ENCODE peak calls at places on chromosome 21, in four cellular contexts. U, K, N and L are unnamed samples.

GRCh38 chr21:37220433-37220980 is 46.6 kb downstream of the VPS26C start:
- DNase-seq in U (peak; percentile 24), N (peak; percentile 28), K (peak; percentile 55), L (peak; percentile 17)

GRCh38 chr21:45454924-45455315 is 50.0 kb downstream of the COL18A1 start:
- DNase-seq in N (no peak), U (no peak), K (peak; percentile 22), L (no peak)

GRCh38 chr21:36545776-36546511 is 66.0 kb upstream of the CLDN14 start:
- DNase-seq in N (no peak), K (no peak), U (no peak), L (no peak)

GRCh38 chr21:38289697-38290096 is 32.9 kb downstream of the KCNJ15 start:
- DNase-seq in N (no peak), U (peak; percentile 99), K (peak; percentile 100), L (peak; percentile 100)

GRCh38 chr21:31201548-31201947 is 142.5 kb downstream of the TIAM1 start:
- DNase-seq in K (peak; percentile 69), N (no peak), U (no peak), L (peak; percentile 85)

GRCh38 chr21:37196847-37197246 is 70.3 kb downstream of the VPS26C start:
- DNase-seq in U (no peak), K (no peak), N (no peak), L (no peak)

GRCh38 chr21:26686278-26686677 is 113.2 kb upstream of the CYYR1 start:
- DNase-seq in K (peak; percentile 18), U (no peak), N (no peak), L (no peak)

GRCh38 chr21:26850116-26850643 is 5.0 kb upstream of the ADAMTS1 start:
- DNase-seq in K (peak; percentile 81), U (no peak), N (no peak), L (no peak)

GRCh38 chr21:36672737-36673136 is 26.2 kb upstream of the SIM2 start:
- DNase-seq in K (no peak), N (no peak), U (no peak), L (no peak)

GRCh38 chr21:31618696-31619430 is 40.6 kb upstream of the SOD1 start:
- DNase-seq in N (no peak), U (no peak), K (no peak), L (no peak)

GRCh38 chr21:33075128-33075527 is 5.2 kb downstream of the OLIG1 start:
- DNase-seq in N (no peak), K (no peak), U (no peak), L (no peak)

GRCh38 chr21:35470522-35470921 is 421.4 kb upstream of the RUNX1 start:
- DNase-seq in U (no peak), K (no peak), N (no peak), L (no peak)

GRCh38 chr21:44050276-44050675 is 38.2 kb downstream of the TRAPPC10 start:
- DNase-seq in U (no peak), K (no peak), N (no peak), L (no peak)

GRCh38 chr21:33247596-33247995 is 17.9 kb downstream of the IFNAR2 start:
- DNase-seq in K (no peak), U (no peak), N (no peak), L (no peak)

GRCh38 chr21:45830221-45830640 is 151.3 kb upstream of the COL6A1 start:
- DNase-seq in U (no peak), N (no peak), K (peak; percentile 15), L (no peak)

GRCh38 chr21:21463456-21463855 is 465.2 kb downstream of the NCAM2 start:
- DNase-seq in U (no peak), K (no peak), N (no peak), L (no peak)

GRCh38 chr21:35026617-35027557 is 22.2 kb downstream of the RUNX1 start:
- DNase-seq in K (peak; percentile 66), N (peak; percentile 88), U (no peak), L (no peak)

GRCh38 chr21:27586986-27587385 is 620.1 kb upstream of the ADAMTS5 start:
- DNase-seq in K (no peak), U (no peak), N (no peak), L (no peak)

GRCh38 chr21:44378646-44379581 is 25.5 kb downstream of the TRPM2 start:
- DNase-seq in U (no peak), N (peak; percentile 4), K (no peak), L (no peak)

GRCh38 chr21:37496972-37497371 is 130.4 kb downstream of the DYRK1A start:
- DNase-seq in K (peak; percentile 15), U (no peak), N (no peak), L (no peak)

GRCh38 chr21:46187814-46188213 is 3.6 kb upstream of the SPATC1L start:
- DNase-seq in K (no peak), U (no peak), N (no peak), L (no peak)

GRCh38 chr21:37915516-37915915 is 741 bp downstream of the KCNJ6 start:
- DNase-seq in N (no peak), K (no peak), U (no peak), L (no peak)

GRCh38 chr21:34724131-34724856 is 55.5 kb downstream of the CLIC6 start:
- DNase-seq in K (no peak), U (no peak), N (no peak), L (no peak)

GRCh38 chr21:35641271-35642016 is 418.9 kb downstream of the SETD4 start:
- DNase-seq in K (peak; percentile 28), N (no peak), U (peak; percentile 10), L (no peak)

GRCh38 chr21:23921670-23922418 is 1685.4 kb downstream of the MRPL39 start:
- DNase-seq in N (no peak), K (no peak), U (no peak), L (no peak)

GRCh38 chr21:35333831-35334593 is 284.9 kb upstream of the RUNX1 start:
- DNase-seq in U (no peak), K (no peak), N (no peak), L (no peak)

GRCh38 chr21:46078322-46078981 is 19.5 kb upstream of the COL6A2 start:
- DNase-seq in N (peak; percentile 4), K (peak; percentile 63), U (peak; percentile 68), L (no peak)

GRCh38 chr21:29264721-29265120 is 34.0 kb upstream of the BACH1 start:
- DNase-seq in U (no peak), N (no peak), K (no peak), L (no peak)

GRCh38 chr21:45582128-45582527 is 39.9 kb upstream of the SLC19A1 start:
- DNase-seq in N (no peak), K (no peak), U (no peak), L (no peak)

DNA sequence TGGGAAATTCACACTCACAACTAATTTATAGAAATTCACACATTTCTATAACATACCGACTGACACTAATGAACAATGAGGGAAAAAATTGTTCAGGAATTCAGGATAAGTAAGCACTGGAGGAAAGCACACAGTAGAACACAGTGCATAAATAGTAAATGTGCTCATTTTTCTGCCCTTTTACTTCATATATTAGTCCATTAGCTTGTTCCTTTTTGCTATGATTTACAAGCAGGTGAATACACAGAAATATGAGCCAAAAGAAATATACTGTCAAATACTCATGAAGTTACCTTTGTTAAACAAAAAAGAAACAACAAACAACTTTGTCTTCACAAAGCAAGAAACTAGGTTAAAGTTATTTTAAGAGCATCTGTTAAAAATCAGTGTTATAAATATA is 11.3 kb downstream of the NRIP1 start:
- DNase-seq in N (no peak), U (no peak), K (no peak), L (no peak)
- H3K4me3 ChIP-seq in N (no peak overlapping the region), U (no peak overlapping the region), K (no peak overlapping the region), L (no peak overlapping the region)

GRCh38 chr21:42799948-42800347 is 79.4 kb downstream of the WDR4 start:
- DNase-seq in K (no peak), U (no peak), N (no peak), L (no peak)
- H3K4me3 ChIP-seq in K (no peak overlapping the region), U (no peak overlapping the region), N (no peak overlapping the region), L (no peak overlapping the region)

GRCh38 chr21:42782723-42783247 is 96.6 kb downstream of the WDR4 start:
- DNase-seq in K (no peak), N (no peak), U (no peak), L (no peak)

GRCh38 chr21:42785666-42786427 is 93.5 kb downstream of the WDR4 start:
- DNase-seq in K (no peak), U (no peak), N (no peak), L (no peak)

GRCh38 chr21:42781981-42782722 is 97.2 kb downstream of the WDR4 start:
- DNase-seq in K (no peak), U (no peak), N (no peak), L (no peak)

GRCh38 chr21:42784896-42785451 is 94.4 kb downstream of the WDR4 start:
- DNase-seq in U (no peak), K (no peak), N (no peak), L (no peak)

DNA sequence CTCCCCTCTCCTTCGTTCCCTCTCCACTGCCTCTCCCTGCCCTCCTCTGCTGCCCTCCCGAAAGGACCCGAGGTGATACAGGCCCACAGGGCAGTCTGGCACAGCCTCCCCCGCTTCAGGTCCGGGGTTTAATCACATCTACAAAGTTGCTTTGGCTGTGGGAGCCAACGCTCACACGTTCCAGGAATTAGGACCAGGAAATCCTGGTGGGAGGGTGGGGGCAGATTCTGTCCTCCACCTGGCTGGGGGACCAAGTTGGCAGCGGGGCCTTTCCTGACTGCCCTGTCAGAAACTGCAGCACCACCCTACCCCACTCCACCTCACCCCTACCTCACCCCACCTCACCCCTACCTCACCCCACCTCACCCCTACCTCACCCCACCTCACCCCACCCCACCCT is 95.1 kb downstream of the WDR4 start:
- DNase-seq in N (peak; percentile 14), K (no peak), U (no peak), L (no peak)
- H3K4me3 ChIP-seq in N (peak overlapping the region; percentile 55), K (no peak overlapping the region), U (no peak overlapping the region), L (no peak overlapping the region)

DNA sequence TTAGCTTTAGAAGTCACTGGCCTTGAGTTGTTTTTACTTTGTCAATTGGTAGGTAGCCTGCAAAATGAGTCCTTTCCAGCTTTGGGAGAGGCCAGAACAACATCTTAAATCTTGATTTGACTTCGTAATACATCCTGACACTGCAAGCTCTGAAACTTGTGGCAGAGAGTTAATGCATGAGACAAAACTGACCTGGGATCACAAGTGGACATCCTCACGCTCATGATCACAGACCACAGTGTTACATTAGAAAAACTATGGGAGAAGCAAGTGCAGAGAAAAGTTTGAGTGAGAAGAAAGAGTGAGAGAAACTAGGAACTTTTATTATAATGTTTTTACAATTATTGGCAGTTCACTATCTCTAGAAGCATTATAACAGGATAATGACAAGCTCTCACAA is 550.9 kb downstream of the USP25 start:
- DNase-seq in U (no peak), K (no peak), N (no peak), L (no peak)
- H3K4me3 ChIP-seq in U (no peak overlapping the region), K (peak overlapping the region; percentile 30), N (no peak overlapping the region), L (no peak overlapping the region)

GRCh38 chr21:39316062-39316461 is 2.6 kb upstream of the BRWD1 start:
- DNase-seq in U (no peak), N (no peak), K (no peak), L (no peak)

GRCh38 chr21:39313457-39314154 is at the start of gene BRWD1:
- DNase-seq in K (peak; percentile 89), U (peak; percentile 85), N (peak; percentile 76), L (peak; percentile 64)

GRCh38 chr21:39315603-39316002 is 2.2 kb upstream of the BRWD1 start:
- DNase-seq in N (no peak), K (no peak), U (no peak), L (no peak)

GRCh38 chr21:39313042-39313456 is 383 bp downstream of the BRWD1 start:
- DNase-seq in U (no peak), N (peak; percentile 40), K (no peak), L (no peak)

GRCh38 chr21:39314155-39315027 is 959 bp upstream of the BRWD1 start:
- DNase-seq in U (peak; percentile 71), N (peak; percentile 51), K (peak; percentile 75), L (peak; percentile 45)
- H3K4me3 ChIP-seq in U (peak overlapping the region; percentile 58), N (peak overlapping the region; percentile 90), K (peak overlapping the region; percentile 67), L (peak overlapping the region; percentile 72)

GRCh38 chr21:41727784-41728763 is 38.8 kb downstream of the RIPK4 start:
- DNase-seq in N (no peak), U (no peak), K (no peak), L (no peak)
- H3K4me3 ChIP-seq in N (no peak overlapping the region), U (no peak overlapping the region), K (no peak overlapping the region), L (no peak overlapping the region)